ENCODE peak calls at places on chromosomes 11 and 22, in seven cellular contexts. O is H9, H is SK-N-SH, V is tibial artery, Z is testis, N is NT2/D1, K is tibial nerve. G is an unnamed sample. For H3K9me3 and H3K4me1, the result is how much of the 10 kb centered on the place peaks cover.

GRCh38 chr22:49480896-49481650 is 346.6 kb downstream of the BRD1 start:
- DNase-seq in N (no peak), K (no peak), H (no peak), V (no peak), O (no peak), Z (peak), G (no peak)

GRCh38 chr11:107707807-107708206 is 4.0 kb downstream of the SLN start:
- DNase-seq in Z (no peak), H (no peak), N (peak), O (no peak), K (no peak), V (no peak), G (no peak)

GRCh38 chr11:93515438-93515837 is 27.8 kb downstream of the SMCO4 start:
- DNase-seq in O (no peak), K (no peak), V (no peak), N (no peak), Z (no peak), H (no peak), G (no peak)

GRCh38 chr11:83007909-83008580 is 63.7 kb downstream of the RAB30 start:
- DNase-seq in N (no peak), V (peak), Z (peak), K (no peak), H (peak), O (no peak), G (peak)

GRCh38 chr11:2257023-2257700 is 13.2 kb downstream of the ASCL2 start:
- DNase-seq in K (no peak), V (peak), O (peak), Z (peak), N (no peak), H (no peak), G (no peak)

GRCh38 chr11:12692238-12693074 is 18.2 kb downstream of the TEAD1 start:
- DNase-seq in H (peak), Z (peak), K (peak), O (no peak), N (no peak), V (peak), G (peak)

GRCh38 chr11:33668468-33668825 is 32.2 kb downstream of the C11orf91 start:
- DNase-seq in K (no peak), N (no peak), V (no peak), H (no peak), O (no peak), Z (no peak), G (no peak)

GRCh38 chr11:62804310-62805043 is 763 bp downstream of the NXF1 start:
- DNase-seq in O (no peak), K (no peak), H (no peak), V (no peak), Z (no peak), N (no peak), G (no peak)

GRCh38 chr11:97850726-97851125 is 1170.0 kb upstream of the CNTN5 start:
- DNase-seq in N (no peak), H (no peak), Z (no peak), V (no peak), K (no peak), O (no peak), G (no peak)

GRCh38 chr22:33020721-33021120 is 37.5 kb downstream of the SYN3 start:
- DNase-seq in K (no peak), V (no peak), N (no peak), O (no peak), H (no peak), Z (no peak), G (no peak)

GRCh38 chr11:107836811-107837210 is 21.8 kb downstream of the SLC35F2 start:
- DNase-seq in N (no peak), O (no peak), H (no peak), V (no peak), K (no peak), Z (no peak), G (no peak)

GRCh38 chr22:45507798-45508197 is 5.1 kb downstream of the FBLN1 start:
- DNase-seq in V (no peak), O (no peak), Z (no peak), K (no peak), N (no peak), H (no peak), G (no peak)

GRCh38 chr11:109209572-109209971 is 212.4 kb upstream of the C11orf87 start:
- DNase-seq in Z (no peak), K (no peak), N (no peak), V (no peak), O (no peak), H (no peak), G (no peak)

GRCh38 chr11:6646631-6647281 is 8.9 kb downstream of the DCHS1 start:
- DNase-seq in N (no peak), O (no peak), V (no peak), H (peak), Z (no peak), K (no peak), G (peak)

GRCh38 chr11:115670538-115671200 is 166.5 kb upstream of the CADM1 start:
- DNase-seq in O (no peak), N (no peak), H (peak), K (no peak), Z (no peak), V (no peak), G (peak)

GRCh38 chr22:27238935-27239510 is 562.5 kb downstream of the MN1 start:
- DNase-seq in N (no peak), H (peak), Z (peak), K (no peak), O (no peak), V (peak), G (peak)

GRCh38 chr11:75421035-75421602 is 11.9 kb downstream of the KLHL35 start:
- DNase-seq in O (no peak), V (no peak), Z (peak), H (peak), K (no peak), N (no peak), G (no peak)

GRCh38 chr11:97158256-97158655 is 768.4 kb downstream of the JRKL start:
- DNase-seq in N (no peak), Z (no peak), V (no peak), O (no peak), K (no peak), H (no peak), G (no peak)

GRCh38 chr11:68989936-68990606 is 9.3 kb upstream of the MRGPRD start:
- DNase-seq in O (peak), H (no peak), K (no peak), N (no peak), Z (peak), V (peak), G (no peak)

GRCh38 chr11:105609832-105610781 is at the start of gene GRIA4:
- DNase-seq in N (peak), O (peak), K (peak), V (peak), H (peak), Z (peak), G (peak)

GRCh38 chr22:45552580-45553332 is 50.1 kb downstream of the FBLN1 start:
- DNase-seq in N (no peak), K (peak), V (peak), H (peak), O (peak), Z (peak), G (no peak)

GRCh38 chr22:45857519-45857918 is 119.4 kb downstream of the WNT7B start:
- DNase-seq in V (no peak), Z (no peak), K (no peak), O (no peak), H (no peak), N (no peak), G (no peak)

GRCh38 chr11:19555266-19555665 is 157.4 kb upstream of the NAV2 start:
- DNase-seq in O (no peak), N (no peak), H (no peak), Z (no peak), V (no peak), K (no peak), G (no peak)

GRCh38 chr11:58057481-58057880 is 26.7 kb downstream of the OR6Q1 start:
- DNase-seq in Z (no peak), K (no peak), H (no peak), V (no peak), O (no peak), N (no peak), G (no peak)

GRCh38 chr11:77813256-77813655 is 7.3 kb downstream of the RSF1 start:
- DNase-seq in Z (no peak), H (no peak), V (no peak), K (no peak), N (no peak), O (no peak), G (no peak)

GRCh38 chr22:32444068-32444467 is 20.2 kb downstream of the BPIFC start:
- DNase-seq in O (peak), K (no peak), V (no peak), N (no peak), H (peak), Z (peak), G (peak)

GRCh38 chr22:29382575-29383328 is 5.6 kb downstream of the AP1B1 start:
- DNase-seq in Z (no peak), O (no peak), V (peak), N (no peak), H (no peak), K (no peak), G (no peak)

GRCh38 chr11:3199537-3200295 is 18.9 kb downstream of the MRGPRG start:
- DNase-seq in K (no peak), Z (no peak), N (no peak), V (peak), H (peak), O (no peak), G (no peak)

GRCh38 chr11:67639438-67639859 is at the start of gene TBX10:
- DNase-seq in N (no peak), K (no peak), Z (no peak), H (no peak), O (peak), V (no peak), G (no peak)

GRCh38 chr11:86741489-86742435 is 58.6 kb upstream of the PRSS23 start:
- DNase-seq in H (no peak), V (no peak), Z (no peak), K (no peak), N (no peak), O (no peak), G (no peak)

GRCh38 chr22:28557184-28557583 is 122.5 kb downstream of the TTC28 start:
- DNase-seq in N (no peak), V (no peak), Z (no peak), O (no peak), H (no peak), K (no peak), G (no peak)

GRCh38 chr11:120137611-120138521 is at the start of gene TRIM29:
- DNase-seq in H (peak), N (no peak), Z (peak), V (peak), O (peak), K (peak), G (no peak)

GRCh38 chr11:62725686-62726085 is 1.6 kb downstream of the HNRNPUL2 start:
- DNase-seq in H (no peak), V (no peak), N (no peak), K (no peak), O (no peak), Z (no peak), G (no peak)

GRCh38 chr11:95092549-95093324 is 3.1 kb downstream of the ENDOD1 start:
- DNase-seq in O (no peak), Z (no peak), H (peak), N (no peak), K (no peak), V (no peak), G (peak)

GRCh38 chr22:25202290-25202921 is 2.7 kb downstream of the CRYBB3 start:
- DNase-seq in N (peak), V (no peak), K (peak), Z (peak), O (peak), H (peak), G (peak)

GRCh38 chr22:36110306-36110791 is 50.2 kb downstream of the APOL3 start:
- DNase-seq in Z (no peak), N (no peak), O (no peak), K (no peak), H (no peak), V (no peak), G (no peak)

GRCh38 chr22:35900483-35901168 is 128.0 kb downstream of the RBFOX2 start:
- DNase-seq in K (no peak), V (no peak), H (no peak), O (no peak), Z (no peak), N (no peak), G (no peak)

GRCh38 chr11:17915500-17916143 is 97.2 kb downstream of the SERGEF start:
- DNase-seq in V (no peak), N (no peak), K (no peak), Z (no peak), O (no peak), H (no peak), G (no peak)

DNA sequence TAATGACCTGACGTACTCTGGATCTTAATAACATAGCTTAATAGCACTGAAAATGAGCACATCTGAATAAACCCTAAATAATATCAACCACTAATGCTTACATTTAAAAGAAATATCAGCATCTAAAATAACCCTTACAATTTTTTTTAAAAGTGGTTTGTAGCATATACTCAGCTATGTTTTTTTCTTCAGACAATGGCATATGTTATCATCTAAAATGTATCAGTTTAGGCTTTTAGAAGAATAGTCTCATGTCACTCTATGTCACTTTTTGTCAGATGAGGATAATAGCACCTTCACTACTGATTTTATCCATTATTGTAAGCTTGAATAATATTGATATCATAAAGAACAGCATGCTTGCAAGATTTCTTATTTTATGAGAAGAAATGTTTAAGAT is 654.9 kb upstream of the ANO5 start:
- DNase-seq in N (no peak), V (no peak), K (no peak), Z (no peak), H (no peak), O (no peak), G (no peak)
- H3K9me3 ChIP-seq in N (under half), V (under half), K (under half), Z (under half), H (under half), O (under half), G (under half)

GRCh38 chr11:36361472-36361871 is 65.4 kb downstream of the PRR5L start:
- DNase-seq in Z (no peak), K (no peak), N (no peak), H (no peak), O (no peak), V (no peak), G (no peak)
- H3K4me1 ChIP-seq in Z (under half), K (under half), N (under half), H (under half), O (under half), V (under half), G (under half)

DNA sequence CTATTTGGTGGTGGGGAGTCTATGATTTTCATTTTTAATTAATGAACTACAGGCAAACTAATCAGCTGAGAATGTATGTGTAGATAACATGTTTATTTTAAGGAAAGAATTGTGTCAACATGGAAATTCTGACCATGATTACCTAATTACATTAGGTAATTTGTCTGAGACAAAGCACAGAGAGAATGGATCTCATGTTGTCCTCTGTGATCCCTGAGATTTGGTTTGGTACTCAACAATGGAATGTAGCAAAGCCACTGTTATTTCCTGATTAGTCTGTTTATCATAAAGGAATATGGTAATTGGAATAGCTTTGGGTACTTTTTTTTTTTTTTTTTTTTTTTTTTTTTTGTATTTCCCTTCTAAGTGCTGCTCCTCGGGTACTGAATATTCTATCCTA is 718.8 kb upstream of the ARHGAP42 start:
- DNase-seq in N (no peak), O (no peak), H (no peak), Z (no peak), K (no peak), V (no peak), G (no peak)
- H3K9me3 ChIP-seq in N (under half), O (under half), H (under half), Z (under half), K (under half), V (under half), G (under half)

DNA sequence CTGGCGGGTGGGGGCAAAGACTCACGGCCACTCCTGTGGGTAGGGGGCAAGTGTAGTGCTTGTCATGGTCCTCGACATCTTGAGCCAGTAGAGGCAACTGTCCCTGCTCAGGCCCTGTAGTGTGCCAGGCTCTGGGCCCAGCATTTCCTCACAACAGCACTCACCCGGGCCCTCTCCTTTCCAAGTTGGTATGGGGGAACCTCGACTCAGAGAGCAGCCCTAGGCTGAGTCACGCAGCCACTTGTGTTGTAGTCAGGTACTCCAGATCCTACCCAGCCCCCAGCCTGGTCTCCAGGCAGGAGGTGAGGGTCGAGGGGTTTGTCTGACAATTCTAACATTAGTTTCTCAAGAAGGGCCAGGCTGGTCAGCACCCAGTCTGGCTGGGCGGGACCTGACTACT is 4.1 kb downstream of the RELT start:
- DNase-seq in H (no peak), O (no peak), V (no peak), Z (no peak), N (no peak), K (no peak), G (no peak)
- H3K4me1 ChIP-seq in H (under half), O (under half), V (under half), Z (under half), N (under half), K (half or more), G (under half)

GRCh38 chr11:59189986-59190385 is 18.1 kb downstream of the DTX4 start:
- DNase-seq in O (no peak), K (no peak), V (no peak), Z (no peak), H (no peak), N (no peak), G (no peak)

GRCh38 chr11:59192446-59193020 is 20.2 kb downstream of the MPEG1 start:
- DNase-seq in K (no peak), O (no peak), N (no peak), V (no peak), H (no peak), Z (no peak), G (no peak)

GRCh38 chr11:59191899-59192298 is 20.0 kb downstream of the DTX4 start:
- DNase-seq in Z (no peak), N (no peak), O (no peak), H (no peak), V (no peak), K (no peak), G (no peak)

GRCh38 chr11:59188954-59189353 is 17.0 kb downstream of the DTX4 start:
- DNase-seq in K (no peak), O (no peak), Z (no peak), V (no peak), H (no peak), N (no peak), G (no peak)

DNA sequence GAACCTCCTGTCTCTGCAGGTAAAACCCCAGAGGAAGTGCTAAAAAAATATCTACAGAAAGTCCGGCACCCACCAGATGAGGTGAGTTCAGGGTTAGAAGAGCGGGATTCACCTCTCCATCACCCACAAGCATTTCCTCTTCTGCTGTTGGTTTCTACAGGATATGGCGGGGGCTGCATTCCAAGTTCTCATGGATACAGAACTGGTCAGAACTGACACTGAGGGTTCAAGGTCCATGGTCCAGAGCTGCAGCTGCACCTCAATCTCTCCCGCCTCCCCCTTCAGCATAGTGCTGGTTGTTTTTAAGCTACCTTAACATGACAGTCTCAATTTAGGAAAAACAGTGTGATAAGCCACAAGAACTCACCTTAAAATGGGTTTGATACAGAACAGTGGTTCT is 19.2 kb downstream of the DTX4 start:
- DNase-seq in N (no peak), K (no peak), O (no peak), H (no peak), V (no peak), Z (no peak), G (no peak)
- H3K9me3 ChIP-seq in N (under half), K (under half), O (under half), H (under half), V (under half), Z (under half), G (under half)

GRCh38 chr11:111937859-111938258 is 716 bp downstream of the DIXDC1 start:
- DNase-seq in N (no peak), V (no peak), O (no peak), H (peak), Z (no peak), K (no peak), G (no peak)
- H3K4me1 ChIP-seq in N (under half), V (under half), O (under half), H (half or more), Z (under half), K (half or more), G (under half)